ENCODE peak calls at places on chromosomes 1 and 21, in five cellular contexts. N, F, C, E and O are unnamed samples.

GRCh38 chr1:30447080-30447479 is 276.3 kb downstream of the MATN1 start:
- DNase-seq in N (no peak), F (no peak), C (no peak), E (no peak), O (no peak)

GRCh38 chr1:215282557-215282956 is 200.0 kb downstream of the KCNK2 start:
- DNase-seq in N (peak), F (no peak), C (peak), E (no peak), O (no peak)

GRCh38 chr1:167819849-167820683 is 93.9 kb downstream of the ADCY10 start:
- DNase-seq in N (peak), F (peak), C (peak), E (no peak), O (no peak)

GRCh38 chr1:157279157-157280140 is 141.3 kb upstream of the ETV3 start:
- DNase-seq in N (no peak), F (no peak), C (no peak), E (no peak), O (no peak)

GRCh38 chr21:45278156-45278911 is 9.4 kb downstream of the POFUT2 start:
- DNase-seq in N (no peak), F (peak), C (no peak), E (no peak), O (no peak)

GRCh38 chr1:181079382-181079781 is 9.1 kb upstream of the IER5 start:
- DNase-seq in N (no peak), F (no peak), C (no peak), E (no peak), O (no peak)

GRCh38 chr21:33685613-33686197 is 43.4 kb downstream of the ITSN1 start:
- DNase-seq in N (peak), F (no peak), C (peak), E (no peak), O (no peak)

GRCh38 chr1:214439352-214440119 is 111.9 kb downstream of the PTPN14 start:
- DNase-seq in N (peak), F (no peak), C (no peak), E (no peak), O (no peak)

GRCh38 chr1:171743014-171743870 is 1.4 kb upstream of the VAMP4 start:
- DNase-seq in N (peak), F (no peak), C (peak), E (no peak), O (no peak)

DNA sequence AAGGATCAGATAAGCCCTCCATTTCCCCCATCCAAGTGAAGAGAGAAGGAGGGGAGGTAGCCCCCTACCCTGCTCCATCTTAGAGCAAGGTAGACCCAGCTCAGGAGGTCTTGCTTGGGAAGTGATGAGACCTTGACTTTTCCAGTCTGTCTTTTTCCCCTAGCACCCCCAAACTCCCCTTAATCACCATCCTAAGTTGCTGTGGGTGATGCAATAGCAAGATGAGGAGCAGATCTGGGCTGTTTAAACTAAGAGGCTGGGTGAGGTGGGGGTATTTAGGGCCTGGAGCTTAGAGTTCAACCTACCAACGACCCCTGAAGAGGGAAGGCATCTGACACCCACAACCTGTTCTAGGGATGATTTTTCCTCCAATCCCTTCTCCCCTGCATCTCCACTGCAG is 1.7 kb downstream of the ATP1A2 start:
- DNase-seq in N (no peak), F (no peak), C (peak), E (no peak), O (no peak)
- H3K27ac ChIP-seq in N (no peak), F (no peak), C (no peak), E (no peak), O (peak)

GRCh38 chr1:39182804-39183203 is 21.7 kb upstream of the MACF1 start:
- DNase-seq in N (no peak), F (no peak), C (no peak), E (no peak), O (no peak)
- H3K27ac ChIP-seq in N (no peak), F (peak), C (no peak), E (peak), O (no peak)

DNA sequence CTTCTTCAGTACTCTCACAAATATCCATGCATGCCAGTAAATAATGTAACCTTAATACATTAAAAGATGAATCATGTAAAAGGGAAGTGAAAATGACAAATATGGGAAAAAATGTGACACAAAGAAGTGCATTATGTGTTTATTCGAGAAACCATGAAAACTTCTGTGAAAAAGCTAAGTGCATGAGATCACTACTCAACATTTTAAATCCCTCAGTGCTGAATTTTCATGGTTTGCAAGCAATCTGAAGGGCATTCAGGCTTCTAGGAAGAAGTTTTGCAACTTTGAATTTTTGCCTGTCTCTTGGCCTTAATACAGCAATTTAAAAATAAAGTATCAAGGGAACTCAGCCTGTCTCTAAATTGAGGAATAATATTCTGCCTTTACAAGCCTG is 78.2 kb downstream of the MAP3K7CL start:
- DNase-seq in N (no peak), F (no peak), C (peak), E (no peak), O (no peak)
- H3K27ac ChIP-seq in N (no peak), F (peak), C (peak), E (no peak), O (no peak)

GRCh38 chr1:155019377-155020245 is 14.0 kb downstream of the DCST2 start:
- DNase-seq in N (no peak), F (no peak), C (no peak), E (no peak), O (no peak)
- H3K27ac ChIP-seq in N (peak), F (no peak), C (no peak), E (peak), O (no peak)

DNA sequence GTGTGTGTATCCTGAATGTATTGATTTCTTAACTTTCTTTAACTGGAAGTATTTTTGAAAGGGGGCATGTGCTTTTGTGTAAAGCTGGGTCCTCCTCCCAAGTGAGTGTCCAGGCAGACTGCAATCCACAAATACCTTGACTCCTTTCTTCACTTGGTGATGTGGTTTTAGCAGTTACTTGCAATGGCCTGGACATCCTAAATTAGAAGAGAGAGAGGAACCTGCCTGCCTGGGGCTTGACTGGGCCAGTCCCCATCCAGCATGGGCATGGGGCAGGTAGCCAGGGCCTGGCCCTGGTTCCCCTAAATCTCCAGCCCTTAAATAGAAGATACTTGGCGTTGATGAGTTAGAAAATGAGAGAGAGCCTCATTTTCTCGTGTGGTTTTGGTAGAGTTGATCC is 159.7 kb downstream of the PGBD5 start:
- DNase-seq in N (no peak), F (no peak), C (no peak), E (no peak), O (no peak)
- H3K27ac ChIP-seq in N (no peak), F (no peak), C (no peak), E (no peak), O (no peak)

DNA sequence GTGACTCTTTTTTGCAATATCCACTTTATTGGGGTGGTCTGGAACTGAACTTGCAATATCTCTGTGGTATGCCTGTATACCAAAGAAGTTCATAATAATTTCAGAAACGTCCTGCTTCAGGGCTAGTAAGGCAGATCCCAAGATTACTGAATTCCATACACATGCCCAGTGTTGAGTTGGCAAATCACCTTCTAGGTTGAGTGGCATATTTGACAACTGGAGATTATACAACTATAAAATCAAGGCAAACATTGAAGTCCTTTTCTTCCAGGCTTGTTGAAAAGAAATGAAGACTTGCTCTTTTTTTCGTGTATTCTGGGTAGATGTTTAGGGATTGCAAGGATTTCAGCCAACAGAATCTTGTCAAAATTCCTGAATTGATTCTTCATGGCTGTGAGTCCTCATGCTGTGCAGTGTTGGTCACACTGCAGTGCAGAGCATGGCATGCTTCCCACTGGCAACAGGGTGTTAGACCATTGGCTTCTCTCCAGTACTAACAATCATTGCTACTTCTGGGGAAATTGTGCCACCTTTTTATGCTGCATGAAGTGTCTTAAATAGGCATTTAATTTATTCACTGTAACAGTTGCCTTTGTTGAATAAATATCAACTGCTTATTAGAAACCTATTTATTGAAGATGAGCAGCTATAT is 367.1 kb upstream of the ADGRL4 start:
- DNase-seq in N (no peak), F (no peak), C (peak), E (no peak), O (no peak)
- H3K27ac ChIP-seq in N (no peak), F (no peak), C (no peak), E (no peak), O (no peak)

DNA sequence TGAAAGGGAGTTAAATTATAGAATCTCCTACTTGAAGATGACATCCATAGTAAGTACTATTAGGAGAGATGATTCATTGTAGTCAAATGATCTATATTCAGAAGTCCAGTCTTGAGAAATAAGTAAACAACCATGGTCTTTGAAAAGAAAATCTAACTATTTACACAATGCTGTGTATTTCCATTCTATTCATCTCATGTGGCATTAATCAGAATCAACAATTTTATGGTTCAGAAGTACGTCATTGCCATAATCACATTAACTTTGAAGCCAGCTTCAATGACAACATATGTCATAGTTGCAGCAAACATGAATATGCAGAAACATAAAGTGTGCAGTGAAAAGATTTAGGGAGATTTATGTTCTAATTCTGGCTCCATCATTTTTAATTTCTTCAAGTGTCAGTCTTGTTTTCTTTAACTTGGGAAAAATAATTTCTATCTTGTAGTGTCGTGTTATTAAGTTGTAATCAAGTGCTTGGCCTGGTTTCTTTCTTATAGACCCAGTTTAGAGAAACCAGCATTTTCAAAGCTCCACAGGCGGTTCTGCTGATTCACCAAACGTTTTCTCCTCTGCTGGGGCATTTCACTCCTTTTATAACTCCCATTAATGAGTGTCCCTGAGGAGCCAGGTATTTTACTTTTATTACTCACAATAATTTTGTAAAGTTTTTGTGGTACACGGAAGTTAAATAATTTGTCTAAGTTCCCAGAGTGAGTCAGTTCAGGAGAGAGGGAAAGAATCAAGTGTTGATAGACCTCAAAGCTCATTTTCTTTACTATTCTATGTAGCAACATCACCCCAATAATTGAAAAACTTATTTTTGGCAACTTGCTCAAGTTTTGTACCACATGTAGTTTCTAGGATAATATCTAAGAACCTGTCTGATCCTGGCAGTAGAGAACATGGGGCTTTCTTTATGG is 35.9 kb upstream of the PTGS2 start:
- DNase-seq in N (no peak), F (no peak), C (peak), E (no peak), O (no peak)
- H3K27ac ChIP-seq in N (no peak), F (no peak), C (no peak), E (no peak), O (no peak)